ENCODE peak calls at places on chromosomes 3 and 15, in five cellular contexts. J is NCI-H2171; U is activated T-helper 1 cell treated with anti-CD3 and anti-CD28 coated beads, Interleukin-2, amount 50 U/mL, for 16 hours; N is T-helper 2 cell treated with Interferon-gamma antibody and Interleukin-4, amounts not matched to agents 5 μg/mL and 100 μg/mL, for 36 hours; Y is HT1080. V is an unnamed sample.

GRCh38 chr15:73650387-73651126 is 17.4 kb upstream of the NPTN start:
- DNase-seq in J (no peak), U (no peak), N (no peak), Y (peak; percentile 26), V (no peak)

GRCh38 chr3:14598143-14598569 is 53.4 kb upstream of the CCDC174 start:
- DNase-seq in J (no peak), U (no peak), N (peak; percentile 21), Y (no peak), V (peak; percentile 25)

GRCh38 chr3:56183529-56183928 is 284.7 kb downstream of the ERC2 start:
- DNase-seq in J (no peak), U (no peak), N (no peak), Y (no peak), V (no peak)

GRCh38 chr3:13028010-13028821 is 45.0 kb downstream of the IQSEC1 start:
- DNase-seq in J (no peak), U (no peak), N (no peak), Y (no peak), V (peak; percentile 64)

GRCh38 chr3:32249184-32249782 is 10.8 kb downstream of the CMTM8 start:
- DNase-seq in J (no peak), U (no peak), N (no peak), Y (peak; percentile 96), V (no peak)

GRCh38 chr15:92683511-92683834 is 27.9 kb upstream of the FAM174B start:
- DNase-seq in J (no peak), U (no peak), N (no peak), Y (no peak), V (no peak)

GRCh38 chr3:60079076-60079475 is 1029.3 kb upstream of the CFAP20DC start:
- DNase-seq in J (no peak), U (no peak), N (peak; percentile 68), Y (no peak), V (no peak)

GRCh38 chr3:188104050-188104449 is 49.9 kb upstream of the LPP start:
- DNase-seq in J (no peak), U (no peak), N (no peak), Y (peak; percentile 21), V (no peak)

GRCh38 chr15:39392469-39393047 is 188.3 kb upstream of the THBS1 start:
- DNase-seq in J (no peak), U (no peak), N (no peak), Y (no peak), V (no peak)

GRCh38 chr15:52112203-52112750 is 298 bp downstream of the BCL2L10 start:
- DNase-seq in J (no peak), U (peak; percentile 24), N (peak; percentile 25), Y (no peak), V (no peak)

GRCh38 chr3:133381346-133382109 is 18.3 kb upstream of the BFSP2 start:
- DNase-seq in J (no peak), U (no peak), N (no peak), Y (no peak), V (no peak)

GRCh38 chr15:94745371-94745770 is 514.0 kb downstream of the MCTP2 start:
- DNase-seq in J (no peak), U (no peak), N (no peak), Y (peak; percentile 30), V (no peak)

GRCh38 chr3:40267940-40268707 is 41.4 kb upstream of the EIF1B start:
- DNase-seq in J (no peak), U (no peak), N (no peak), Y (no peak), V (no peak)

GRCh38 chr3:169594402-169594801 is 69.1 kb downstream of the MECOM start:
- DNase-seq in J (no peak), U (no peak), N (no peak), Y (no peak), V (no peak)

GRCh38 chr15:68334661-68335124 is 57.1 kb downstream of the FEM1B start:
- DNase-seq in J (no peak), U (no peak), N (no peak), Y (no peak), V (no peak)

GRCh38 chr3:147419062-147419701 is 10.0 kb downstream of the ZIC1 start:
- DNase-seq in J (no peak), U (no peak), N (no peak), Y (no peak), V (no peak)

GRCh38 chr15:83515171-83515570 is 68.0 kb downstream of the SH3GL3 start:
- DNase-seq in J (no peak), U (no peak), N (no peak), Y (no peak), V (no peak)

GRCh38 chr15:69413822-69414701 is at the start of gene KIF23:
- DNase-seq in J (peak; percentile 95), U (peak; percentile 85), N (peak; percentile 93), Y (peak; percentile 94), V (peak; percentile 93)

GRCh38 chr3:122678496-122678895 is 2.1 kb upstream of the PARP14 start:
- DNase-seq in J (no peak), U (no peak), N (no peak), Y (no peak), V (no peak)

GRCh38 chr15:83164409-83165404 is 42.9 kb downstream of the HDGFL3 start:
- DNase-seq in J (no peak), U (no peak), N (peak; percentile 12), Y (peak; percentile 79), V (no peak)

GRCh38 chr15:86231864-86232801 is 152.5 kb downstream of the AGBL1 start:
- DNase-seq in J (no peak), U (no peak), N (peak; percentile 15), Y (peak; percentile 37), V (peak; percentile 11)